ENCODE peak calls at places on chromosomes 13 and 19, in five cellular contexts. Q is IMR-90, F is neuronal stem cell, T is H9, N is H1. R is an unnamed sample.

GRCh38 chr13:96003304-96003703 is 49.9 kb downstream of the UGGT2 start:
- DNase-seq in N (no peak), Q (no peak), F (no peak), T (no peak), R (peak)

GRCh38 chr19:16945762-16946465 is 57.1 kb downstream of the F2RL3 start:
- DNase-seq in N (no peak), F (no peak), T (no peak), Q (no peak), R (no peak)

GRCh38 chr19:17681505-17682125 is 6.5 kb downstream of the UNC13A start:
- DNase-seq in F (no peak), T (peak), N (peak), Q (peak), R (peak)

GRCh38 chr19:31418055-31418454 is 68.8 kb upstream of the TSHZ3 start:
- DNase-seq in Q (no peak), N (peak), T (peak), F (no peak), R (no peak)

GRCh38 chr13:40477623-40478608 is 188.5 kb downstream of the FOXO1 start:
- DNase-seq in T (no peak), N (no peak), Q (no peak), F (no peak), R (peak)

GRCh38 chr13:44212633-44213387 is 160.8 kb upstream of the SERP2 start:
- DNase-seq in N (no peak), T (no peak), F (no peak), Q (peak), R (peak)

GRCh38 chr13:56314755-56315154 is 826.0 kb upstream of the PRR20A start:
- DNase-seq in N (no peak), Q (no peak), F (no peak), T (no peak), R (no peak)

GRCh38 chr13:70297219-70297618 is 189.0 kb upstream of the KLHL1 start:
- DNase-seq in Q (no peak), T (no peak), F (no peak), N (no peak), R (no peak)

GRCh38 chr13:33140161-33140560 is 123.9 kb downstream of the KL start:
- DNase-seq in T (no peak), Q (peak), N (no peak), F (no peak), R (no peak)

GRCh38 chr19:12723383-12723642 is 419 bp downstream of the TNPO2 start:
- DNase-seq in T (no peak), Q (peak), F (no peak), N (no peak), R (no peak)

GRCh38 chr19:33484226-33484774 is 37.3 kb downstream of the PEPD start:
- DNase-seq in T (no peak), Q (no peak), F (no peak), N (no peak), R (no peak)

GRCh38 chr19:18041054-18041453 is 33.1 kb downstream of the ARRDC2 start:
- DNase-seq in N (no peak), T (no peak), Q (no peak), F (no peak), R (no peak)

GRCh38 chr19:531753-532571 is at the start of gene CDC34:
- DNase-seq in T (no peak), Q (no peak), F (no peak), N (no peak), R (no peak)

GRCh38 chr19:18475762-18476331 is 37.9 kb upstream of the ISYNA1 start:
- DNase-seq in F (no peak), T (no peak), N (no peak), Q (no peak), R (no peak)

GRCh38 chr13:84802073-84802472 is 919.8 kb upstream of the SLITRK1 start:
- DNase-seq in T (no peak), F (no peak), Q (no peak), N (no peak), R (no peak)

GRCh38 chr19:2603320-2603719 is 99.2 kb downstream of the GNG7 start:
- DNase-seq in T (peak), Q (no peak), F (no peak), N (no peak), R (no peak)

GRCh38 chr13:79966502-79966901 is 374.4 kb downstream of the SPRY2 start:
- DNase-seq in N (no peak), Q (no peak), T (peak), F (no peak), R (peak)

GRCh38 chr13:112606125-112607001 is 18.4 kb upstream of the TUBGCP3 start:
- DNase-seq in N (peak), F (peak), T (peak), Q (peak), R (peak)

GRCh38 chr19:33375156-33375744 is 1.7 kb downstream of the CEBPG start:
- DNase-seq in N (no peak), T (no peak), Q (no peak), F (no peak), R (peak)

GRCh38 chr19:12939292-12939606 is 840 bp downstream of the CALR start:
- DNase-seq in T (no peak), F (no peak), N (no peak), Q (peak), R (peak)

GRCh38 chr19:14333101-14333871 is 48.0 kb upstream of the ADGRE5 start:
- DNase-seq in N (peak), F (no peak), T (peak), Q (no peak), R (no peak)

GRCh38 chr13:81597101-81597500 is 1256.2 kb upstream of the SPRY2 start:
- DNase-seq in F (no peak), Q (no peak), N (no peak), T (no peak), R (no peak)

GRCh38 chr19:49468746-49469447 is 5.1 kb upstream of the FLT3LG start:
- DNase-seq in N (peak), Q (no peak), T (peak), F (no peak), R (peak)

GRCh38 chr19:35845215-35846037 is 6.9 kb downstream of the NPHS1 start:
- DNase-seq in N (peak), F (no peak), T (peak), Q (no peak), R (peak)

GRCh38 chr19:41698746-41699230 is 9.6 kb upstream of the CEACAM5 start:
- DNase-seq in F (no peak), T (no peak), Q (no peak), N (no peak), R (no peak)

GRCh38 chr13:24692541-24692940 is 12.3 kb downstream of the ATP12A start:
- DNase-seq in T (no peak), Q (peak), N (no peak), F (no peak), R (peak)

GRCh38 chr19:41641879-41642485 is 15.1 kb upstream of the CEACAM4 start:
- DNase-seq in N (peak), Q (peak), F (peak), T (peak), R (peak)

GRCh38 chr19:6228523-6229215 is 51.1 kb downstream of the MLLT1 start:
- DNase-seq in T (no peak), F (no peak), N (no peak), Q (no peak), R (no peak)

GRCh38 chr19:639251-640155 is at the start of gene FGF22:
- DNase-seq in T (peak), Q (peak), N (peak), F (peak), R (peak)

GRCh38 chr19:13995017-13995728 is 10.9 kb downstream of the RFX1 start:
- DNase-seq in T (no peak), N (no peak), Q (peak), F (no peak), R (no peak)

GRCh38 chr19:33749016-33749415 is 47.7 kb upstream of the KCTD15 start:
- DNase-seq in Q (no peak), N (no peak), T (no peak), F (no peak), R (no peak)

GRCh38 chr13:72952529-72953141 is 106.2 kb upstream of the KLF5 start:
- DNase-seq in Q (no peak), T (no peak), F (no peak), N (no peak), R (no peak)

GRCh38 chr13:113023217-113023597 is 54.2 kb downstream of the MCF2L start:
- DNase-seq in F (no peak), T (no peak), N (no peak), Q (no peak), R (peak)

GRCh38 chr19:17327654-17328516 is 6.8 kb downstream of the ANO8 start:
- DNase-seq in Q (no peak), F (peak), T (peak), N (peak), R (peak)

DNA sequence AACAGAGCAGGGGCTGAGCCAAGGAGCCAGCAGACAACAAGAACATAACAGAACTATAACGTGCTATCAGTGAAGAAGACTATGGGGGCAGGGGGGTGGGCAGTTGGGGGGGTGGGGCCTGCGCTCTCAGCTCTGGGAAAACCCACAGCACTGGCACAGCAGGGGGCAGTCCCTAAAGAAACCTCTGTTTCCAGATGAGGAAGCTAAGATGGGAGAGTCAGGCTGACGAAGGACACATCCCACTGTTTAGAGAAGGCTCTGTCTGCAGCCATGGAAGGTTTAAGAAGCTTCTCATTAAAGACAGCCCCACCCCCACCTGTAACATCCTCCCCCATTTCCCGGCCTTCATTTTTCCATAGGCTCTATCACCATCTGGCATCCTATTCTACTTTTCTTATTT is 7.1 kb upstream of the DOCK9 start:
- DNase-seq in Q (no peak), F (no peak), N (no peak), T (no peak), R (no peak)
- H2BK15ac ChIP-seq in Q (no peak), F (no peak), N (no peak), T (no peak), R (no peak)

GRCh38 chr13:41614671-41615519 is 157.5 kb downstream of the RGCC start:
- DNase-seq in F (no peak), T (no peak), N (no peak), Q (peak), R (peak)
- H4K91ac ChIP-seq in F (no peak), T (no peak), N (no peak), Q (peak), R (peak)

GRCh38 chr13:23600100-23600499 is 29.9 kb downstream of the TNFRSF19 start:
- DNase-seq in Q (no peak), N (no peak), T (no peak), F (no peak), R (no peak)
- H2BK15ac ChIP-seq in Q (no peak), N (no peak), T (no peak), F (no peak), R (no peak)

GRCh38 chr19:46903458-46903857 is 42.7 kb downstream of the ARHGAP35 start:
- DNase-seq in F (no peak), N (no peak), T (no peak), Q (no peak), R (peak)

GRCh38 chr19:46901701-46902401 is 41.1 kb downstream of the ARHGAP35 start:
- DNase-seq in T (no peak), F (no peak), Q (peak), N (no peak), R (no peak)

GRCh38 chr19:46906221-46906620 is 45.4 kb downstream of the ARHGAP35 start:
- DNase-seq in N (no peak), Q (no peak), T (no peak), F (no peak), R (no peak)

GRCh38 chr19:46902402-46902766 is 41.6 kb downstream of the ARHGAP35 start:
- DNase-seq in F (no peak), N (no peak), T (no peak), Q (peak), R (peak)

DNA sequence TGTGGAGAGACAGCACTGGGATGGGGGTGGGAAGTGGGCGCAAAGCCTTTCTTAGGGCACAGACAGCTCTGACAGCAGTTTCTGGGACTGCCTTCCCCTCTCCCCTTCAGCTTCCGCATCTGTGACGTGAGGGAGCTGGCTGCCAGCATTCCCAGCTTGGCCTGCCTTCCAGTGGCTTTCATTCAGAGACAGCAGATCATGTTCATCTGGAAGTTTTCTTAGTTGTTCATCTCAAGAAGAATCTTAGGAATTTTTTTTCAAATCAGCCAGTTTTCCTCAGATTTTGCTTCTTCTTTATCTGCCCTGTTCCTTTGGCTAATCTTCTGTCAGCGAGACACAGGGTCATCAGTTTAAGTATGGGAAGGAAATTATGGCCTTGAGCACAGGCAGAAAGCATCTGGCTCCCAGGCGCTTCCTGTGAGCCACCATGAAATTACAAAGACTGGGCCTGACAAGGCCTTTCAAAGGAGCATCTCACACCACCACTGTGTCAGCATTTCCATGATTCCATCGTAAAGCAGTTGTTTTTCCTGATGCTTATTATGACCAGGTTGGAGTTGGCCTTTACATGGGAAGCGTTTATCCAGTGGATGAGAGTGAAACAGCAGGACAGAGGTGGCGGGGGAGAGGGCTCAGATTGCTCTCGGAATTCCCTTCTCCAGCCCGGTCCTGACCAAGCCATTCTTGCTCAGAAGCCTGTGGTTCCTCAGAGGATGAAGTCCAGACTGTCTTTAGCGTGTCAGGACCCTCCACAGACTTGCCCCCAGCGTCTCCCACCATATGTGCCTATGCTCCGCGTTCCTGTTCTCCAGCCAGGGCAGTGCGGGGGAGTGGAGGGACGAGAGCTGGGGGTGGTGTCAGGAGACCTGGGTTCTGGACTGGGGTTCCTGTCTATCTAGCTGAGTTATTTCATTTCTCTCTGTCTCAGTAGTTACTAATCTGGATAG is 43.6 kb downstream of the ARHGAP35 start:
- DNase-seq in N (no peak), F (no peak), Q (peak), T (no peak), R (peak)
- H4K91ac ChIP-seq in N (no peak), F (no peak), Q (peak), T (no peak), R (peak)

DNA sequence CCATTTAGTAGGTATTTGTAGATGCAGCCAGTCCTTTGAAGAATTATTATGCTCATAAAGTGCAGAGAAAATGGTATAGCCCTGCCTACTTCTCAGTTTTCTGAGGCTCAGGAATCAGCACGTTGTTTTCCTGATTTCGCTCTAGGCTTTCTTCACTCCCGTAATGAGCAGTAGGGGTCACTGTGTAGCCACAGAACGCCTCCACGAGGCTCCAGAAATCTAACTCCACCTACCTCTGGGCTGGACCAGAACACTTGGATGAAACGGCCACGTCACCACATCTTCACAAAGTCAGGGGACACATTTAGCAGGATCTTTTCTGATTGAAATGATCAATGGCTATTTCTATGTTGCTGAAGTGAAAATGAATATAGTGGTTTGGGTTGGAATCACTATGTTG is 49.8 kb upstream of the GTF3A start:
- DNase-seq in N (no peak), T (peak), F (peak), Q (peak), R (peak)
- H2BK15ac ChIP-seq in N (no peak), T (no peak), F (no peak), Q (no peak), R (no peak)

GRCh38 chr13:23627419-23627818 is 57.2 kb downstream of the TNFRSF19 start:
- DNase-seq in N (no peak), T (no peak), Q (no peak), F (no peak), R (no peak)
- H4K91ac ChIP-seq in N (no peak), T (no peak), Q (no peak), F (no peak), R (no peak)

GRCh38 chr13:42968906-42969305 is 23.1 kb downstream of the EPSTI1 start:
- DNase-seq in F (no peak), T (peak), N (peak), Q (no peak), R (no peak)

GRCh38 chr13:42973581-42973980 is 18.5 kb downstream of the EPSTI1 start:
- DNase-seq in N (no peak), F (no peak), T (no peak), Q (no peak), R (no peak)

GRCh38 chr13:42970824-42971669 is 21.0 kb downstream of the EPSTI1 start:
- DNase-seq in Q (peak), F (peak), N (peak), T (peak), R (peak)

GRCh38 chr13:42969558-42970172 is 22.4 kb downstream of the EPSTI1 start:
- DNase-seq in N (peak), Q (peak), F (peak), T (peak), R (peak)

GRCh38 chr13:42971670-42972355 is 20.2 kb downstream of the EPSTI1 start:
- DNase-seq in Q (peak), N (no peak), F (no peak), T (no peak), R (peak)
- H2BK15ac ChIP-seq in Q (no peak), N (no peak), F (no peak), T (no peak), R (no peak)

R was measured in mesenchymal stem cell.